ENCODE peak calls at places on chromosomes 12 and 14, in four cellular contexts. V is activated CD4-positive, alpha-beta T cell treated with anti-CD3 and anti-CD28 coated beads for 48 hours; O is Peyer's patch; N is retina. S is an unnamed sample.

GRCh38 chr12:50734409-50735263 is 29.3 kb upstream of the ATF1 start:
- DNase-seq in N (peak), V (peak), O (no peak), S (no peak)

GRCh38 chr12:90909069-90909676 is 45.8 kb downstream of the CCER1 start:
- DNase-seq in V (peak), O (no peak), N (peak), S (no peak)

GRCh38 chr14:29858299-29858698 is 69.3 kb downstream of the PRKD1 start:
- DNase-seq in N (no peak), O (no peak), V (no peak), S (no peak)

GRCh38 chr14:23492618-23493272 is 23.2 kb downstream of the NGDN start:
- DNase-seq in V (no peak), O (no peak), N (no peak), S (peak)

GRCh38 chr14:34554540-34555250 is 15.2 kb upstream of the EAPP start:
- DNase-seq in O (peak), V (no peak), N (peak), S (no peak)

GRCh38 chr12:77686760-77687159 is 143.9 kb upstream of the NAV3 start:
- DNase-seq in O (no peak), V (no peak), N (peak), S (no peak)

GRCh38 chr12:49923878-49924610 is 20.3 kb upstream of the FAIM2 start:
- DNase-seq in V (no peak), N (no peak), O (no peak), S (no peak)

GRCh38 chr14:64720190-64720589 is 16.0 kb downstream of the PLEKHG3 start:
- DNase-seq in V (no peak), O (no peak), N (no peak), S (peak)

GRCh38 chr14:59582845-59583509 is 6.4 kb upstream of the CCDC175 start:
- DNase-seq in O (no peak), V (peak), N (no peak), S (no peak)

GRCh38 chr14:30573203-30573814 is 14.4 kb downstream of the G2E3 start:
- DNase-seq in N (no peak), V (no peak), O (no peak), S (no peak)

GRCh38 chr12:78863482-78864427 is 819 bp upstream of the SYT1 start:
- DNase-seq in O (peak), N (peak), V (no peak), S (no peak)

S was measured in GM04503.